ENCODE peak calls at places on chromosomes 4 and X, in eight cellular contexts. One of them, this sample, is unnamed.

GRCh38 chr4:139841464-139842195 is 176.0 kb downstream of the MGST2 start:
- DNase-seq in OCI-LY7: peak
- DNase-seq in PC-3: no peak
- DNase-seq in hepatocyte: peak
- DNase-seq in MM.1S: no peak
- DNase-seq in HCT116: no peak
- DNase-seq in GM23338: no peak
- DNase-seq in SK-N-SH: no peak
- DNase-seq in this sample: peak

GRCh38 chr4:34422472-34422871 is 1821.8 kb downstream of the ARAP2 start:
- DNase-seq in SK-N-SH: no peak
- DNase-seq in OCI-LY7: no peak
- DNase-seq in PC-3: peak
- DNase-seq in hepatocyte: peak
- DNase-seq in HCT116: no peak
- DNase-seq in MM.1S: no peak
- DNase-seq in GM23338: peak
- DNase-seq in this sample: peak

GRCh38 chr4:16684083-16684482 is 214.4 kb downstream of the LDB2 start:
- DNase-seq in SK-N-SH: no peak
- DNase-seq in hepatocyte: peak
- DNase-seq in HCT116: no peak
- DNase-seq in GM23338: no peak
- DNase-seq in PC-3: no peak
- DNase-seq in OCI-LY7: no peak
- DNase-seq in MM.1S: no peak
- DNase-seq in this sample: no peak

GRCh38 chr4:144709159-144709558 is 63.2 kb downstream of the HHIP start:
- DNase-seq in hepatocyte: no peak
- DNase-seq in GM23338: peak
- DNase-seq in PC-3: peak
- DNase-seq in HCT116: peak
- DNase-seq in SK-N-SH: no peak
- DNase-seq in OCI-LY7: no peak
- DNase-seq in MM.1S: no peak
- DNase-seq in this sample: peak

GRCh38 chr4:112552668-112553067 is 36.7 kb upstream of the NEUROG2 start:
- DNase-seq in GM23338: no peak
- DNase-seq in HCT116: peak
- DNase-seq in SK-N-SH: no peak
- DNase-seq in MM.1S: no peak
- DNase-seq in OCI-LY7: no peak
- DNase-seq in PC-3: peak
- DNase-seq in hepatocyte: no peak
- DNase-seq in this sample: no peak

GRCh38 chr4:76090241-76090691 is 15.8 kb downstream of the ART3 start:
- DNase-seq in hepatocyte: peak
- DNase-seq in HCT116: no peak
- DNase-seq in PC-3: no peak
- DNase-seq in SK-N-SH: peak
- DNase-seq in MM.1S: no peak
- DNase-seq in OCI-LY7: no peak
- DNase-seq in GM23338: no peak
- DNase-seq in this sample: no peak

GRCh38 chr4:185227131-185227551 is 17.7 kb downstream of the SNX25 start:
- DNase-seq in GM23338: peak
- DNase-seq in OCI-LY7: no peak
- DNase-seq in SK-N-SH: no peak
- DNase-seq in PC-3: no peak
- DNase-seq in HCT116: no peak
- DNase-seq in hepatocyte: peak
- DNase-seq in MM.1S: no peak
- DNase-seq in this sample: no peak

GRCh38 chr4:70714061-70714468 is 7.7 kb upstream of the RUFY3 start:
- DNase-seq in OCI-LY7: no peak
- DNase-seq in HCT116: no peak
- DNase-seq in SK-N-SH: no peak
- DNase-seq in GM23338: no peak
- DNase-seq in MM.1S: no peak
- DNase-seq in hepatocyte: peak
- DNase-seq in PC-3: no peak
- DNase-seq in this sample: no peak

GRCh38 chrX:64204252-64204651 is 1.3 kb downstream of the AMER1 start:
- DNase-seq in SK-N-SH: peak
- DNase-seq in PC-3: no peak
- DNase-seq in GM23338: peak
- DNase-seq in HCT116: no peak
- DNase-seq in MM.1S: no peak
- DNase-seq in OCI-LY7: no peak
- DNase-seq in hepatocyte: peak
- DNase-seq in this sample: peak

GRCh38 chr4:33780952-33781655 is 2463.2 kb downstream of the ARAP2 start:
- DNase-seq in MM.1S: no peak
- DNase-seq in OCI-LY7: no peak
- DNase-seq in GM23338: no peak
- DNase-seq in PC-3: peak
- DNase-seq in SK-N-SH: no peak
- DNase-seq in HCT116: peak
- DNase-seq in hepatocyte: no peak
- DNase-seq in this sample: no peak

GRCh38 chr4:169024762-169025161 is 14.7 kb upstream of the CBR4 start:
- DNase-seq in GM23338: peak
- DNase-seq in SK-N-SH: peak
- DNase-seq in hepatocyte: peak
- DNase-seq in MM.1S: peak
- DNase-seq in HCT116: peak
- DNase-seq in OCI-LY7: peak
- DNase-seq in PC-3: peak
- DNase-seq in this sample: peak

GRCh38 chrX:22192419-22193086 is 80.2 kb upstream of the CBLL2 start:
- DNase-seq in OCI-LY7: peak
- DNase-seq in GM23338: peak
- DNase-seq in SK-N-SH: peak
- DNase-seq in hepatocyte: peak
- DNase-seq in MM.1S: peak
- DNase-seq in PC-3: peak
- DNase-seq in HCT116: peak
- DNase-seq in this sample: peak

GRCh38 chr4:110490109-110490508 is 14.2 kb downstream of the ENPEP start:
- DNase-seq in MM.1S: no peak
- DNase-seq in OCI-LY7: no peak
- DNase-seq in PC-3: no peak
- DNase-seq in GM23338: no peak
- DNase-seq in SK-N-SH: no peak
- DNase-seq in hepatocyte: no peak
- DNase-seq in HCT116: no peak
- DNase-seq in this sample: no peak

GRCh38 chrX:153662266-153662665 is 11.3 kb downstream of the PNCK start:
- DNase-seq in PC-3: no peak
- DNase-seq in MM.1S: peak
- DNase-seq in HCT116: peak
- DNase-seq in hepatocyte: peak
- DNase-seq in OCI-LY7: peak
- DNase-seq in GM23338: peak
- DNase-seq in SK-N-SH: peak
- DNase-seq in this sample: peak

GRCh38 chrX:153744210-153745066 is 19.6 kb upstream of the PLXNB3 start:
- DNase-seq in PC-3: peak
- DNase-seq in OCI-LY7: no peak
- DNase-seq in SK-N-SH: peak
- DNase-seq in hepatocyte: no peak
- DNase-seq in MM.1S: no peak
- DNase-seq in HCT116: no peak
- DNase-seq in GM23338: peak
- DNase-seq in this sample: peak

GRCh38 chr4:70613182-70613892 is 15.2 kb upstream of the ENAM start:
- DNase-seq in HCT116: no peak
- DNase-seq in MM.1S: no peak
- DNase-seq in GM23338: no peak
- DNase-seq in hepatocyte: peak
- DNase-seq in OCI-LY7: peak
- DNase-seq in SK-N-SH: no peak
- DNase-seq in PC-3: no peak
- DNase-seq in this sample: no peak

GRCh38 chr4:21656832-21657231 is 291.7 kb downstream of the KCNIP4 start:
- DNase-seq in GM23338: peak
- DNase-seq in OCI-LY7: no peak
- DNase-seq in PC-3: peak
- DNase-seq in MM.1S: no peak
- DNase-seq in HCT116: peak
- DNase-seq in hepatocyte: peak
- DNase-seq in SK-N-SH: no peak
- DNase-seq in this sample: no peak

GRCh38 chr4:15414601-15415091 is 13.2 kb upstream of the C1QTNF7 start:
- DNase-seq in SK-N-SH: no peak
- DNase-seq in PC-3: peak
- DNase-seq in MM.1S: no peak
- DNase-seq in OCI-LY7: no peak
- DNase-seq in GM23338: no peak
- DNase-seq in HCT116: no peak
- DNase-seq in hepatocyte: no peak
- DNase-seq in this sample: no peak

GRCh38 chr4:182724414-182724813 is 192.8 kb downstream of the DCTD start:
- DNase-seq in hepatocyte: no peak
- DNase-seq in HCT116: no peak
- DNase-seq in PC-3: peak
- DNase-seq in SK-N-SH: peak
- DNase-seq in GM23338: no peak
- DNase-seq in OCI-LY7: no peak
- DNase-seq in MM.1S: no peak
- DNase-seq in this sample: no peak

DNA sequence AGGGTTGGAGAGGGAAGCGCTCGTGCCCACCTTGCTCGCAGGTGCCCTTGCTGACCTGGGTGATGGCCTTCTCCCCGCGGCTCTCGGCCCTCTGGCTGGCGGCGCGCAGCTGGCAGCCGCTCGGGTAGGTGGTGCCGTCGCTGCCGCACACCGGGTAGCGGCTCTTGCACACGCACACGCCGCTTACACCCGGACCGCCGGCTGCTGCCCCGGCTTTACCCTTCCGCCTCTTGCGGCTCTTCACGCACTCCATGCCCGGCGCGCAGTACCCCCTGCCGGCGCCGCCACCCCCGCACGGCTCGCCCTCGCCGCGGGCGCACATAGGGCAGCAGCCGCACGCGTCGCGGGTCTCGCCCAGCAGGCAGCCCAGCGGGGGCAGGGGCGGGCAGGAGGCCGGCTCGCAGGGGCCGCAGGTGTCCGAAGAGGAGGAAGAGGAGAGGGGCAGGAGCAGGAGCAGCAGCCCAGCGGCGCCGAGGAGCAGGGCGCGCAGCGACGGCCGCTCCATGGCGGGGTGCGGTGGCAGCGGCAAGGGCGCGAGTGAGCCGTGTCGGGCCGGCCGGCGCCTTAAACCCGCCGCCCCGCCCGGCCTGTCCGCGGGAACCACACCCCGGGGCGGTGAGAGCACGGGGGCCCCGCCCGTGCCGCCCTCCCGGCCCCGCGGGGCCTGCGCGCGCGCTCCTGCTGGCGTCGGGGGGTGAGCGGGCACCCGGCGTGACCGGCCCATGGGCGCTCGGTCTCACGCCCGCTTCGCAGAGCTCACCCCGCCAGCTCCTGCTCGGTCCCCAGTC is at the start of gene IGFBP7:
- DNase-seq in HCT116: no peak
- DNase-seq in hepatocyte: peak
- DNase-seq in PC-3: no peak
- DNase-seq in MM.1S: peak
- DNase-seq in GM23338: peak
- DNase-seq in OCI-LY7: no peak
- DNase-seq in SK-N-SH: peak
- DNase-seq in this sample: peak
- TF ChIP-seq CTCF in HCT116: no peak
- TF ChIP-seq CTCF in hepatocyte: no peak
- TF ChIP-seq CTCF in PC-3: no peak
- TF ChIP-seq CTCF in MM.1S: no peak
- TF ChIP-seq CTCF in GM23338: no peak
- TF ChIP-seq CTCF in OCI-LY7: no peak
- TF ChIP-seq CTCF in SK-N-SH: no peak
- TF ChIP-seq CTCF in this sample: no peak

DNA sequence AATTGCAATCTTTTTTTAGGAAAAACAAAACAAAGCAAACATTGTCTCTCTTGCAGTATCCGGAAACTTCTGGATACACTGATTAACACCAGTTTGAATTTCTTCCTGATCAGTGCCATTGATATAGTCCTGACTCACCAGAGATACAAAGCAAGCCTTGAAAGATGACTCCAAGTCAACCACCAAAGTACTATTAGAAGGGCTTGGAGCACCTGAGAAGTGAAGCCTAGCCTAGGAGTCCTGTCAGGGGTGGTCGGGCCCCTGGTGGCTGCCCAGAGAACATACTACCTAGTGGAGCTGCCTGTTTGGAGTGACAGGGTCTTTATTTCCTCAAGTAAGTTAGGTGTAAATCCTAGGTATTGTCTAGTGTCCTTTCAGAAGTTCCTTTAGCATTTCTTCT is 593.2 kb downstream of the ZNF674 start:
- DNase-seq in SK-N-SH: no peak
- DNase-seq in PC-3: peak
- DNase-seq in MM.1S: no peak
- DNase-seq in OCI-LY7: no peak
- DNase-seq in hepatocyte: no peak
- DNase-seq in HCT116: no peak
- DNase-seq in GM23338: peak
- DNase-seq in this sample: no peak
- TF ChIP-seq EZH2phosphoT487 in SK-N-SH: no peak
- TF ChIP-seq EZH2phosphoT487 in PC-3: no peak
- TF ChIP-seq EZH2phosphoT487 in MM.1S: no peak
- TF ChIP-seq EZH2phosphoT487 in OCI-LY7: no peak
- TF ChIP-seq EZH2phosphoT487 in hepatocyte: no peak
- TF ChIP-seq EZH2phosphoT487 in HCT116: no peak
- TF ChIP-seq EZH2phosphoT487 in GM23338: no peak
- TF ChIP-seq EZH2phosphoT487 in this sample: no peak

DNA sequence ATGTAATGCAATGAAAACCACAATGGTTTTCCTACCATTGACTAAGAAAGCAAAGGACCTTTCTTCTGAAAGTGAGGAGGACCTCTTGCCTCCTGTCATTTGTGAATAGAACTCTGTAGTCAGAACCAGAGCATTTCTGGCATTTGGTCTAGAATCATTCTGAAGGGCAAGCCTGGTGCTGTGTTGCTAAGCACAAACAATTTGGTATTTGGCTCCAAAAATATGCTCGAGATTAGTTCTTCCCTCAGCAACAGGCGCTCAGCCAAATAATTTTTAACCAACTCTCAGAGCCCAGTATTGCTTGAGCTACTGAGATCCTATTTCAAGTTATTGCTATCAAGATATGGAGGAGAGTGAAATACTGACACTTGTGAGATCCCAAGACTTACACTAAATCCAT is 71.0 kb downstream of the SNCA start:
- DNase-seq in MM.1S: no peak
- DNase-seq in HCT116: no peak
- DNase-seq in GM23338: no peak
- DNase-seq in OCI-LY7: no peak
- DNase-seq in PC-3: no peak
- DNase-seq in hepatocyte: no peak
- DNase-seq in SK-N-SH: no peak
- DNase-seq in this sample: no peak
- H3K4me2 ChIP-seq in MM.1S: no peak
- H3K4me2 ChIP-seq in HCT116: no peak
- H3K4me2 ChIP-seq in GM23338: no peak
- H3K4me2 ChIP-seq in OCI-LY7: no peak
- H3K4me2 ChIP-seq in PC-3: no peak
- H3K4me2 ChIP-seq in hepatocyte: no peak
- H3K4me2 ChIP-seq in SK-N-SH: peak
- H3K4me2 ChIP-seq in this sample: no peak

GRCh38 chrX:43940811-43941210 is 32.4 kb downstream of the NDP start:
- DNase-seq in hepatocyte: peak
- DNase-seq in OCI-LY7: no peak
- DNase-seq in GM23338: peak
- DNase-seq in PC-3: peak
- DNase-seq in HCT116: no peak
- DNase-seq in SK-N-SH: no peak
- DNase-seq in MM.1S: no peak
- DNase-seq in this sample: no peak

GRCh38 chrX:43939187-43939926 is 33.8 kb downstream of the NDP start:
- DNase-seq in PC-3: peak
- DNase-seq in hepatocyte: no peak
- DNase-seq in SK-N-SH: no peak
- DNase-seq in OCI-LY7: no peak
- DNase-seq in MM.1S: no peak
- DNase-seq in GM23338: no peak
- DNase-seq in HCT116: no peak
- DNase-seq in this sample: no peak
- TF ChIP-seq CTCF in PC-3: peak
- TF ChIP-seq CTCF in hepatocyte: peak
- TF ChIP-seq CTCF in SK-N-SH: peak
- TF ChIP-seq CTCF in OCI-LY7: no peak
- TF ChIP-seq CTCF in MM.1S: no peak
- TF ChIP-seq CTCF in GM23338: no peak
- TF ChIP-seq CTCF in HCT116: peak
- TF ChIP-seq CTCF in this sample: peak

This sample was measured in neural progenitor cell.